ENCODE peak calls at places on chromosome 1, in eight cellular contexts. K is CD4-positive, alpha-beta T cell; H is type B pancreatic cell; C is cardiac fibroblast; N is lower lobe of right lung; J is sigmoid colon; Q is neural crest cell; T is kidney epithelial cell. E is an unnamed sample.

GRCh38 chr1:164755674-164756073 is 196.7 kb downstream of the PBX1 start:
- DNase-seq in N (no peak), Q (no peak), H (no peak), T (no peak), J (no peak), K (no peak), C (no peak), E (no peak)

GRCh38 chr1:60983701-60984065 is 98.7 kb upstream of the NFIA start:
- DNase-seq in H (no peak), K (no peak), T (no peak), N (no peak), Q (no peak), C (no peak), J (no peak), E (no peak)

GRCh38 chr1:228794173-228794572 is 58.9 kb downstream of the RHOU start:
- DNase-seq in H (no peak), J (no peak), C (no peak), N (no peak), Q (no peak), K (no peak), T (no peak), E (no peak)

GRCh38 chr1:178628637-178629548 is 96.2 kb upstream of the RALGPS2 start:
- DNase-seq in H (no peak), Q (no peak), N (no peak), C (peak), J (no peak), T (no peak), K (no peak), E (no peak)

GRCh38 chr1:58783090-58783992 is 506 bp downstream of the JUN start:
- DNase-seq in J (peak), H (peak), K (peak), N (peak), Q (no peak), C (peak), T (no peak), E (peak)

GRCh38 chr1:10717296-10718082 is 79.0 kb downstream of the CASZ1 start:
- DNase-seq in T (no peak), C (no peak), Q (no peak), N (no peak), H (no peak), J (no peak), K (no peak), E (no peak)

GRCh38 chr1:216221260-216221700 is 202.0 kb downstream of the USH2A start:
- DNase-seq in K (no peak), Q (peak), H (no peak), J (no peak), N (no peak), C (peak), T (peak), E (no peak)

GRCh38 chr1:45177452-45177851 is 29.0 kb downstream of the ZSWIM5 start:
- DNase-seq in K (no peak), J (no peak), T (no peak), H (no peak), C (no peak), N (no peak), Q (no peak), E (no peak)

GRCh38 chr1:30684881-30685795 is 38.2 kb downstream of the MATN1 start:
- DNase-seq in Q (peak), K (no peak), J (peak), C (no peak), T (no peak), N (peak), H (no peak), E (no peak)

GRCh38 chr1:15100369-15101111 is 53.0 kb upstream of the TMEM51 start:
- DNase-seq in N (peak), C (peak), T (no peak), Q (peak), H (no peak), J (no peak), K (peak), E (no peak)

GRCh38 chr1:26784023-26784871 is 3.5 kb upstream of the PIGV start:
- DNase-seq in H (no peak), Q (no peak), J (peak), T (no peak), K (no peak), C (peak), N (peak), E (no peak)

GRCh38 chr1:230792691-230793462 is 45.7 kb downstream of the CAPN9 start:
- DNase-seq in J (no peak), N (no peak), H (peak), K (no peak), C (no peak), Q (no peak), T (no peak), E (peak)
- TF ChIP-seq CTCF in J (no peak), N (no peak), H (peak), K (no peak), C (no peak), Q (peak), T (no peak), E (no peak)

GRCh38 chr1:209886219-209886536 is 51.8 kb upstream of the SYT14 start:
- DNase-seq in Q (no peak), J (no peak), K (no peak), C (no peak), N (no peak), H (no peak), T (no peak), E (no peak)
- TF ChIP-seq CTCF in Q (no peak), J (no peak), K (no peak), C (peak), N (no peak), H (no peak), T (peak), E (no peak)

GRCh38 chr1:29644812-29645211 is 408.5 kb downstream of the PTPRU start:
- DNase-seq in H (peak), C (no peak), Q (no peak), J (no peak), K (no peak), N (no peak), T (no peak), E (peak)
- TF ChIP-seq CTCF in H (no peak), C (no peak), Q (no peak), J (no peak), K (no peak), N (no peak), T (no peak), E (no peak)

GRCh38 chr1:23854568-23854967 is 13.5 kb downstream of the FUCA1 start:
- DNase-seq in J (no peak), N (no peak), H (no peak), K (no peak), T (no peak), Q (no peak), C (peak), E (no peak)
- TF ChIP-seq CTCF in J (no peak), N (no peak), H (no peak), K (no peak), T (no peak), Q (no peak), C (peak), E (no peak)

E was measured in vagina.